ENCODE peak calls at places on chromosomes 12 and 14, in ten cellular contexts. R, A, N, M, V, S, O, Q, G and F are unnamed samples.

GRCh38 chr12:76113800-76114757 is 29.6 kb upstream of the NAP1L1 start:
- DNase-seq in R (peak; percentile 18), A (no peak), N (no peak), M (no peak), V (peak; percentile 62), S (no peak), O (no peak), Q (no peak), G (no peak), F (no peak)

GRCh38 chr12:46404225-46404631 is 31.7 kb upstream of the SLC38A2 start:
- DNase-seq in R (peak; percentile 61), A (no peak), N (no peak), M (no peak), V (no peak), S (no peak), O (no peak), Q (no peak), G (no peak), F (no peak)

GRCh38 chr12:105740337-105740736 is 398.4 kb downstream of the NUAK1 start:
- DNase-seq in R (no peak), A (no peak), N (no peak), M (no peak), V (no peak), S (no peak), O (no peak), Q (no peak), G (no peak), F (no peak)

GRCh38 chr14:26833777-26834176 is 235.9 kb upstream of the NOVA1 start:
- DNase-seq in R (no peak), A (no peak), N (no peak), M (no peak), V (no peak), S (no peak), O (no peak), Q (peak; percentile 48), G (no peak), F (no peak)

GRCh38 chr14:95663226-95663797 is 22.9 kb upstream of the TCL1B start:
- DNase-seq in R (no peak), A (no peak), N (no peak), M (no peak), V (no peak), S (no peak), O (no peak), Q (no peak), G (no peak), F (no peak)

GRCh38 chr12:107610030-107610859 is 75.4 kb upstream of the PWP1 start:
- DNase-seq in R (peak; percentile 48), A (peak; percentile 12), N (no peak), M (no peak), V (peak; percentile 25), S (no peak), O (no peak), Q (peak; percentile 53), G (no peak), F (no peak)

GRCh38 chr14:90275820-90276219 is 19.5 kb downstream of the PSMC1 start:
- DNase-seq in R (no peak), A (no peak), N (peak; percentile 42), M (no peak), V (no peak), S (no peak), O (no peak), Q (no peak), G (no peak), F (no peak)

GRCh38 chr14:21248739-21249411 is 20.4 kb downstream of the HNRNPC start:
- DNase-seq in R (peak; percentile 32), A (no peak), N (no peak), M (no peak), V (no peak), S (no peak), O (no peak), Q (no peak), G (no peak), F (no peak)

GRCh38 chr12:119710941-119711551 is 43.1 kb downstream of the PRKAB1 start:
- DNase-seq in R (no peak), A (no peak), N (no peak), M (no peak), V (no peak), S (peak; percentile 58), O (no peak), Q (no peak), G (no peak), F (no peak)

GRCh38 chr12:65259501-65259900 is 19.0 kb upstream of the MSRB3 start:
- DNase-seq in R (no peak), A (no peak), N (no peak), M (no peak), V (no peak), S (no peak), O (no peak), Q (no peak), G (no peak), F (no peak)

GRCh38 chr12:20549115-20549719 is 145.9 kb upstream of the SLCO1C1 start:
- DNase-seq in R (peak; percentile 56), A (peak; percentile 4), N (no peak), M (peak; percentile 34), V (no peak), S (no peak), O (no peak), Q (peak; percentile 73), G (peak; percentile 20), F (no peak)

GRCh38 chr12:3551386-3551785 is 60.4 kb downstream of the PRMT8 start:
- DNase-seq in R (no peak), A (no peak), N (no peak), M (no peak), V (no peak), S (no peak), O (peak; percentile 81), Q (no peak), G (no peak), F (no peak)

GRCh38 chr14:68733086-68733621 is 59.7 kb downstream of the ZFP36L1 start:
- DNase-seq in R (no peak), A (no peak), N (peak; percentile 61), M (no peak), V (no peak), S (no peak), O (no peak), Q (no peak), G (no peak), F (no peak)

GRCh38 chr14:29521526-29522137 is 406.0 kb downstream of the PRKD1 start:
- DNase-seq in R (peak; percentile 6), A (no peak), N (no peak), M (no peak), V (no peak), S (no peak), O (no peak), Q (no peak), G (no peak), F (no peak)

GRCh38 chr12:85280984-85281946 is 1.2 kb downstream of the ALX1 start:
- DNase-seq in R (no peak), A (no peak), N (no peak), M (no peak), V (no peak), S (no peak), O (no peak), Q (no peak), G (no peak), F (no peak)
- TF ChIP-seq POLR2A in R (no peak), A (no peak), N (no peak), M (no peak), V (no peak), S (no peak), O (no peak), Q (no peak), G (no peak), F (no peak)

GRCh38 chr12:123989753-123990152 is 16.7 kb downstream of the ZNF664 start:
- DNase-seq in R (no peak), A (no peak), N (no peak), M (no peak), V (no peak), S (no peak), O (no peak), Q (no peak), G (no peak), F (no peak)
- H3K27ac ChIP-seq in R (no peak overlapping the region), A (peak overlapping the region; percentile 6), N (no peak overlapping the region), M (no peak overlapping the region), V (no peak overlapping the region), S (no peak overlapping the region), O (peak overlapping the region; percentile 2), Q (no peak overlapping the region), G (no peak overlapping the region), F (no peak overlapping the region)

GRCh38 chr14:92601131-92601710 is 87.6 kb downstream of the RIN3 start:
- DNase-seq in R (no peak), A (no peak), N (no peak), M (no peak), V (no peak), S (no peak), O (no peak), Q (no peak), G (no peak), F (no peak)

GRCh38 chr14:92601757-92602417 is 88.3 kb downstream of the RIN3 start:
- DNase-seq in R (no peak), A (no peak), N (no peak), M (no peak), V (no peak), S (peak; percentile 36), O (no peak), Q (no peak), G (no peak), F (no peak)

GRCh38 chr14:92599786-92600185 is 86.2 kb downstream of the RIN3 start:
- DNase-seq in R (peak; percentile 10), A (no peak), N (no peak), M (no peak), V (no peak), S (no peak), O (no peak), Q (no peak), G (no peak), F (no peak)

GRCh38 chr14:92598549-92598905 is 84.9 kb downstream of the RIN3 start:
- DNase-seq in R (no peak), A (no peak), N (no peak), M (no peak), V (no peak), S (no peak), O (no peak), Q (no peak), G (no peak), F (no peak)

DNA sequence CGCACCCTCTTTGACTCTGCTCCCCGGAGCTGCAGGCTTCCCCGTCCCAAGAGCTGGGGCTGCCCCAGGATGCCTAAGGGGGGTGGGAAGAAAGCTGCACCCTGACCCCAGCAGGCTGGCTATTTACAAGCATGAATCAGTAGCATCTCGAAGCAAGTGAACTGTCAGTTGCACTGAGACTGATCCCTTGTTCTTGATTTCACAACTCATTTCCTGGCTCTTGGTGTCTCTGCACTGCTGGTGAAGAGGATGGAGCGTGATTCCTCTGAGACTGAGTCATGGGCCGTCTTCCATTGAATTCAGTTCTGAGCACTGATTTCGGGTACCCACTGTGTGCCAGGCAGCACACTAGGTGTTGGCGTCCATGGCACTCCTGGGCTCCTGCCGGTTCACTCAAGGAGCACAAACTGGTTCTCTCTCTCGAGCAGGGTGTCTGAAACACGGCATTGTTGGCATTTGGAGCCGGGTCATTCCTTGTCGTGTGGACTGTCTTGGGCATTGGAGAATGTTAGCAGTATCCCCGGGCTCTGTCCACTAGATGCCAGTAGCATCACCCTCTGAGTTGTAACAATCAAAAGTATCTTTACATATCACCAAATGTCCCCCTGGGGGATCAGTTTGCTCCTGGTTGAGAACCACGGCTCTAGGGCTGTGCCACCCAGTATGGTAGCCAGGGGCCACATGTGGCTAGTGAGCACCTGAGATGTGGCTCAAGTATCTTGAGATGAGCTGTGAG is 86.9 kb downstream of the RIN3 start:
- DNase-seq in R (peak; percentile 87), A (no peak), N (no peak), M (no peak), V (no peak), S (no peak), O (no peak), Q (peak; percentile 77), G (no peak), F (no peak)
- TF ChIP-seq CTCF in R (peak; percentile 9), A (no peak), N (no peak), M (no peak), V (no peak), S (no peak), O (no peak), Q (peak; percentile 48), G (no peak), F (no peak)

GRCh38 chr12:124867389-124867930 is 3.8 kb upstream of the SCARB1 start:
- DNase-seq in R (peak; percentile 81), A (peak; percentile 78), N (no peak), M (no peak), V (no peak), S (no peak), O (no peak), Q (peak; percentile 80), G (no peak), F (no peak)
- TF ChIP-seq POLR2A in R (no peak), A (no peak), N (peak; percentile 45), M (no peak), V (no peak), S (no peak), O (no peak), Q (no peak), G (no peak), F (no peak)